ENCODE peak calls at places on chromosomes 13 and 19, in seven cellular contexts. F is nephron progenitor cell, Y is heart left ventricle, G is tibial artery, D is AG10803, H is cardiac fibroblast, U is colonic mucosa. V is an unnamed sample.

GRCh38 chr13:21817878-21818277 is 147.0 kb downstream of the FGF9 start:
- DNase-seq in F (no peak), Y (no peak), G (no peak), D (no peak), H (no peak), U (no peak), V (no peak)

GRCh38 chr19:49224856-49225255 is 67.3 kb downstream of the TRPM4 start:
- DNase-seq in F (peak; percentile 67), Y (peak; percentile 34), G (no peak), D (peak; percentile 42), H (peak; percentile 70), U (peak; percentile 68), V (no peak)

GRCh38 chr13:44303681-44304432 is 69.8 kb upstream of the SERP2 start:
- DNase-seq in F (no peak), Y (peak; percentile 86), G (peak; percentile 87), D (no peak), H (peak; percentile 89), U (no peak), V (no peak)

GRCh38 chr13:109666656-109667448 is 119.5 kb downstream of the IRS2 start:
- DNase-seq in F (no peak), Y (no peak), G (no peak), D (peak; percentile 53), H (peak; percentile 34), U (no peak), V (no peak)

GRCh38 chr13:64925284-64925683 is 2304.9 kb downstream of the PCDH9 start:
- DNase-seq in F (peak; percentile 67), Y (no peak), G (no peak), D (peak; percentile 2), H (peak; percentile 20), U (no peak), V (peak; percentile 7)

GRCh38 chr19:30046522-30046921 is 104.5 kb downstream of the URI1 start:
- DNase-seq in F (no peak), Y (no peak), G (no peak), D (no peak), H (no peak), U (no peak), V (no peak)

GRCh38 chr13:111902726-111903125 is 164.2 kb upstream of the SOX1 start:
- DNase-seq in F (no peak), Y (peak; percentile 6), G (peak; percentile 55), D (no peak), H (no peak), U (no peak), V (no peak)

GRCh38 chr13:74929436-74929835 is 552.5 kb downstream of the TBC1D4 start:
- DNase-seq in F (no peak), Y (no peak), G (no peak), D (no peak), H (peak; percentile 2), U (no peak), V (no peak)

GRCh38 chr19:2560369-2560768 is 84.4 kb downstream of the GADD45B start:
- DNase-seq in F (no peak), Y (no peak), G (peak; percentile 33), D (no peak), H (no peak), U (no peak), V (no peak)

GRCh38 chr19:44608391-44608821 is 5.0 kb upstream of the IGSF23 start:
- DNase-seq in F (no peak), Y (no peak), G (no peak), D (no peak), H (peak; percentile 23), U (peak; percentile 57), V (no peak)

GRCh38 chr13:26709461-26709860 is 51.1 kb downstream of the GPR12 start:
- DNase-seq in F (no peak), Y (no peak), G (no peak), D (no peak), H (no peak), U (no peak), V (no peak)

DNA sequence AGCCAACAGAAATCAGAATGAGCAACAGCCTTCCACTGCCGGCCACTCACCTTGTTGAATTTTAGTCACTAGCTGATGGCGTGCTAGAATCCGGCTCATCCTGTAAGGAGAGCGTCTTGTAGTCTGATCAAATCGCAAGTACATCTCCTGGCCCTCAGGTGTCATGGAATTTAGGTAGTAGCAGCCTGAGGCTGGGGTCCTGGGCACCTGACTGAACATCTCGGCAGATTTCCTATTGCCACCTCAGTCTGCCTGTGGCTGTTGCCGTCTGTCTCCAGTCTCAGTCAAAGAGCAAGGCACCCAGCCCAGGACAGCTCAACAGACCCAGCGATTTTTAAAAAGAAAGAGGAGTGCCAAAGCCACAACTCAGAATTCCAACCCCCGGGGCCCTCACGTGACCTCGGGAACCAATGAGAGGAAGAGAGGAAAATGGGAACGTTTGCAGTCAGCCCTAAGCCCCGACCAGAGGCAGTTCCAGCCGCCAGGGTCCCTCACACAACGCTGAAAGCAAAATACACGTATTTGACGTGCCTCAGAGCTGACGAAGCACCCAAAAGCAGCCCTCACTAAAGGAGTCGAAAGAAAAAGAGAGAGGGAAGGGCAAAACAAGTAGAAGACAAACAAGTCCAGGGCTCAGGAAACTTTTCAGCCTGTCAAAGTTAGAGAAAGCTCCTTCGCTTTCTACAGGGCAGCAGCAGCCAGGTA is at the start of gene STARD13:
- DNase-seq in F (peak; percentile 79), Y (peak; percentile 95), G (peak; percentile 98), D (peak; percentile 98), H (peak; percentile 98), U (peak; percentile 97), V (peak; percentile 70)
- TF ChIP-seq CTCF in F (no peak), Y (peak; percentile 26), G (peak; percentile 56), D (peak; percentile 62), H (peak; percentile 65), U (peak; percentile 10), V (peak; percentile 51)

GRCh38 chr13:48749699-48750473 is 96.2 kb downstream of the CYSLTR2 start:
- DNase-seq in F (peak; percentile 68), Y (peak; percentile 74), G (peak; percentile 91), D (peak; percentile 91), H (peak; percentile 94), U (peak; percentile 71), V (peak; percentile 61)
- TF ChIP-seq CTCF in F (peak; percentile 55), Y (peak; percentile 32), G (peak; percentile 40), D (peak; percentile 72), H (peak; percentile 60), U (peak; percentile 19), V (peak; percentile 60)

DNA sequence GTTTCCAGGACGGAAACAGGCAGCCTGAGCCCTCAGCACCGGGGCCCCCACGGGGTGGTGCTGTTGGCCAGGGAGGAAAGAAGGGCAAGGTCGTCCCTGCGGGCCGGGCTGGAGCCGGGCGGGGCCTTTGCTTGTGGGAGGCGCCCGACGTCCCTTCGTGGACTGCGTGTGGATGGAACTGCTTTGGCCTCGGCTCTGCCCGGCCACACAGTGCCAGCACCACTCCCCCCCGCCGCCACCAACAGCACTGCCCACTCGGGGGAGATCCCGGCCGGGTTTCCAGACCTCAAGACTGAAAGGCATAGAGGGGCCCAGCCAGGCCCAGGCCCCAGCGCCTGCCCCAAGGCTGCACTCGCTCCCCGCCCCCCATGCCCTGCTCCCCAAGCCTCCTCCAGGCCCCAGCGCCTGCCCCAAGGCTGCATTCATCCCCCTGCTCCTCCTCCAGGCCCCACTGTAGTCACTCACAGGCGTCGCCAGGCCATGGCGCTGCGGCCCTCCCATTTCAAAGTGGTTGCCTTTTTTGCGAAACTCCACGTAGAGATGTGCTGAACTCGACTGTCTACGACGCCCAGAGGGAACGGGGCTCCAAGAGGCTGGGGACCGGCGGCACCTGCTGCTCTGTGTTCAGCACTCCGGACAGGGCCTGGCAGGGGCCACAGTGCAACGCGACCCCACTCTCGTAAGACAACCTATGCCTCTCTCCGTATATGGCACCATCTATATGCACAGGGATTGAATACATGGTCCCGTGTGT is 22.5 kb downstream of the C13orf46 start:
- DNase-seq in F (peak; percentile 74), Y (peak; percentile 84), G (peak; percentile 92), D (peak; percentile 83), H (peak; percentile 86), U (peak; percentile 85), V (peak; percentile 45)
- TF ChIP-seq CTCF in F (peak; percentile 56), Y (peak; percentile 93), G (peak; percentile 94), D (peak; percentile 80), H (peak; percentile 88), U (peak; percentile 63), V (peak; percentile 60)

DNA sequence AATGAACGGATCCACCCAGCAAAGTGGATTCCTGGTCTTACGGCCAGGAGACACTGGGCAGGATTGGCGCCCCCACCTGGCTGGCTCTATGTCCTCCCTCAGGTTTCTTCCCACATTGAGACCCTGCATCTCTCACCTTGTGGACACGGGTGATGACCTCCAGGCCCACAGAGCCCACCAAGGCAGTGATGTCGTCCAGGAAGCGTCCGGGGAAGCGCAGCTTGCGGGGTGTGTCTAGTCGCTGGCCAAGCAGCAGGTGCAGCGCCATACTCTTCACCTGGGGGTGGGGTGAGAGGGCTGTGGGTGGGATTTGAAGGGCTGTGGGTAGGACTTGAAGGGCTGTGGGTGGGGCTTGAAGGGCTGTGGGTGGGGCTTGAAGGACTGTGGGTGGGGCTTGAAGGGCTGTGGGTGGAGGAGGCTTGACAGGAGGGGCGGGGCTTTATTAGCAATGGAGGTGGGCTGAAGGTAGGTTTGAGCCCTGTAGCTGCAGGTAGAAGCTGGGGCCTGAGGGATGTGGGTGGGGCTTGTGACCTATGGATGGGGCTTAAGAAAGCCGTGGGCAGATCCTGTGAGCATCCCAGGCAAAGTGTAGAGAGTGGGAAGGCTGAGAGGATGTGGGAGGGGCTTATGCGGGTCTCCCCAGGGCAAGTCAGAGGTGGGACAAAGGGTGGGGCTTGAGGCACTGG is 12.1 kb upstream of the ANGPTL8 start:
- DNase-seq in F (no peak), Y (no peak), G (no peak), D (no peak), H (no peak), U (peak; percentile 28), V (no peak)
- TF ChIP-seq CTCF in F (no peak), Y (no peak), G (no peak), D (no peak), H (peak; percentile 6), U (no peak), V (no peak)

DNA sequence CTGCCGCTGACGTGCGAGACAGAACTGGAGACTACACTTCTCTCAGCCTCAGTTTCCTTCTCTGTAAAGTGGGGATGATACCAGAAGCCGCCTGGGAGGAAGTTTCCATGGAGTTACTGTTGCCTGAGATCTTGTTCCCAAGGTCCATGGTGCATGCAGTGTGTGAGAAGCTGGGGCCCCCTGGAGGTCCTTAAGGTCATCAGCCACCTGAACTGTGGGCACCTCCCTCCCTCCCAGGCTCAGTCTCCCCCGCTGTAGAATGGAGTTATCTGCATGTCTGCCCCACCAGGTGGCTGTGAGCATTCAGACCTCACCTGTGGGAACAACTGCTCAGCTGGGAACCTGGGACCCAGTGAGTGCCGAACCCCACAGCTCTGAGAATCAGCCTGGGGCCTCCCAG is 2.7 kb downstream of the CRX start:
- DNase-seq in F (no peak), Y (no peak), G (no peak), D (no peak), H (no peak), U (no peak), V (no peak)
- TF ChIP-seq CTCF in F (no peak), Y (no peak), G (no peak), D (no peak), H (no peak), U (no peak), V (no peak)